ENCODE peak calls at places on chromosomes 16 and 17, in four cellular contexts. E is H9, D is K562, X is IMR-90. J is an unnamed sample.

GRCh38 chr17:68085751-68086445 is 50.4 kb downstream of the KPNA2 start:
- DNase-seq in X (no peak), D (no peak), E (no peak), J (no peak)

GRCh38 chr17:76845524-76845923 is 22.7 kb upstream of the MGAT5B start:
- DNase-seq in D (peak; percentile 68), X (peak; percentile 7), E (no peak), J (no peak)

GRCh38 chr17:47280072-47280811 is 26.6 kb downstream of the ITGB3 start:
- DNase-seq in E (no peak), X (peak; percentile 48), D (no peak), J (peak; percentile 62)

GRCh38 chr17:76369804-76370203 is 14.6 kb upstream of the SPHK1 start:
- DNase-seq in X (no peak), E (no peak), D (no peak), J (no peak)

GRCh38 chr16:21647562-21648164 is 4.7 kb downstream of the IGSF6 start:
- DNase-seq in D (no peak), E (no peak), X (no peak), J (no peak)

GRCh38 chr17:2366747-2367494 is 29.6 kb downstream of the SGSM2 start:
- DNase-seq in X (no peak), D (peak; percentile 27), E (peak; percentile 85), J (peak; percentile 92)

GRCh38 chr17:2176484-2177175 is 121.7 kb downstream of the HIC1 start:
- DNase-seq in E (no peak), D (no peak), X (no peak), J (no peak)

GRCh38 chr17:62791235-62792121 is 16.6 kb downstream of the MARCHF10 start:
- DNase-seq in D (no peak), X (peak; percentile 95), E (no peak), J (peak; percentile 28)

GRCh38 chr17:27443491-27443890 is 12.8 kb upstream of the KSR1 start:
- DNase-seq in X (no peak), D (no peak), E (no peak), J (no peak)

GRCh38 chr17:3385869-3386816 is at the start of gene OR3A2:
- DNase-seq in X (no peak), E (peak; percentile 56), D (no peak), J (peak; percentile 78)

GRCh38 chr17:7912927-7913524 is 3.1 kb downstream of the RNF227 start:
- DNase-seq in E (peak; percentile 53), X (peak; percentile 80), D (peak; percentile 48), J (peak; percentile 74)

GRCh38 chr16:57639172-57639571 is 10.7 kb downstream of the ADGRG1 start:
- DNase-seq in E (peak; percentile 78), X (no peak), D (peak; percentile 47), J (peak; percentile 85)

GRCh38 chr17:266701-267656 is 85.5 kb upstream of the DOC2B start:
- DNase-seq in X (no peak), D (no peak), E (no peak), J (peak; percentile 51)

GRCh38 chr17:1882836-1883235 is 53.0 kb downstream of the RPA1 start:
- DNase-seq in X (peak; percentile 24), D (peak; percentile 18), E (peak; percentile 57), J (peak; percentile 82)

GRCh38 chr17:49548506-49549310 is 27.0 kb upstream of the NXPH3 start:
- DNase-seq in D (peak; percentile 60), X (peak; percentile 30), E (peak; percentile 91), J (peak; percentile 96)

DNA sequence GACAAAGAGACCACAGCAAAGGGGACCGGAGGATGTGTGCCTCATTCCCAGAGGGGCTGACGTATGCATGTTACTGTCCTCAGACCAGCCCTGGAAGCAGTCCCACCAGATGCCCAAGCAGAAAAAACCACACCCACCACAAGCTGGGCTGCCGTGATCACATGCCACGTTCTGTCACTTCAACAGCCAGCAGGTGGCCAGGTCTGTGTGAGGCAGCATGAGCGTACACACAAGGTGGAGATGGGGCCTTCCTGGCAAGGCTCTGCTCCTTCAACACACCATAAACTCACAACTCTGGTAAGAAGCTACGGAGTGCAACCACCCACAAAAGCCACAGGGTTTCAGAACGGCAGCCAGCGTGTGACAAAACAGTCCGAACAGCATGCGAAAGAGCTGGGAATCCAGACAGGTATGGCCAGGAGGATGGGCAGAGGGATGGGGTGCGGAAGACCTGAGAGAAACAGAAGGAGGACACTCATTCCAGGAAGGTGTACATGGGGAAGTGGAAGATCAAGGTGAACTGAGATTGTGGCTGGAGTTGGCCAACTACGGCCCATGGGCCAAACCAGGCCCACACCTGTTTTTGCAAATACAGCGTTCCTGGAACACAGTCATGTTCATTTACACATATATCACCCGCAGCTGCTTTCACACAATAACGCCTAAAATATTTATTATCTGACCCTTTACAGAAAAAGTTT is 27.9 kb downstream of the MBTPS1 start:
- DNase-seq in X (no peak), D (no peak), E (no peak), J (no peak)
- TF ChIP-seq CTCF in X (no peak), D (no peak), E (no peak), J (peak; percentile 27)

GRCh38 chr16:67183-67791 is 5.1 kb downstream of the RHBDF1 start:
- DNase-seq in E (no peak), X (no peak), D (no peak), J (no peak)

GRCh38 chr16:66309-67182 is 5.9 kb downstream of the RHBDF1 start:
- DNase-seq in D (no peak), X (no peak), E (no peak), J (no peak)

GRCh38 chr16:63998-64913 is 8.2 kb downstream of the RHBDF1 start:
- DNase-seq in X (no peak), E (no peak), D (no peak), J (no peak)

GRCh38 chr16:64914-65255 is 7.5 kb downstream of the RHBDF1 start:
- DNase-seq in D (no peak), E (no peak), X (no peak), J (no peak)

GRCh38 chr16:65745-66144 is 6.7 kb downstream of the RHBDF1 start:
- DNase-seq in X (peak; percentile 59), D (peak; percentile 77), E (peak; percentile 87), J (peak; percentile 97)
- H3K4me1 ChIP-seq in X (peaks cover 38% of the 10 kb centered on the region), D (peaks cover 53% of the 10 kb centered on the region), E (no peaks in the 10 kb centered on the region), J (peaks cover 6% of the 10 kb centered on the region)

DNA sequence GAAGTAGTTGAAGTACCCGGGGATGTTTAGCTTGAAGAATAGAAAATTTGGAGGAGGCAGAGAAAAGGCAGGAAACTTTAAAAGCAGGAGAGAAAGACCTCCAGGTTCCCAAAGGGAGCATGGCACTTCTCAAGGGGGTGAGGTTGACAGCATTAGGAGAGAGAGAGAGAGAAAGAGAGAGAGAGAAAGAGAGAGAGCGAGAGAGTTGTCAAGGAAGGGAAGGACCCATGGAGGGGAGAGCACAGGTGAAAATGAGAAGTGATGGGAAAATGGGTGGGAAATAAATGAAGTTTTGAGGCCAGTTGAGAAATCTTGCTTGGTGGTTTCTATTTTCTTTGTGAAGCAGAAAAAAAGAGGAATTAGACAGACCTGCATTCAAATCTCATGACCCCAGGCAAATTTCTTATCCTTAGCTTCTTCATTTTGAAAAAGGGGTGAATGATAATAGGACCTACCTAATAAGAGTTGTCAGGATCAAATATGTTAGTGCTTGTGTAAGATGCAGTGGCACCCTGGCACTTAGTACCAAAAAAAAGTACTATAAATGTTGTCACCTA is 24.0 kb downstream of the PRKCB start:
- DNase-seq in X (no peak), E (no peak), D (no peak), J (no peak)
- H3K9ac ChIP-seq in X (no peak overlapping the region), E (no peak overlapping the region), D (no peak overlapping the region), J (no peak overlapping the region)

DNA sequence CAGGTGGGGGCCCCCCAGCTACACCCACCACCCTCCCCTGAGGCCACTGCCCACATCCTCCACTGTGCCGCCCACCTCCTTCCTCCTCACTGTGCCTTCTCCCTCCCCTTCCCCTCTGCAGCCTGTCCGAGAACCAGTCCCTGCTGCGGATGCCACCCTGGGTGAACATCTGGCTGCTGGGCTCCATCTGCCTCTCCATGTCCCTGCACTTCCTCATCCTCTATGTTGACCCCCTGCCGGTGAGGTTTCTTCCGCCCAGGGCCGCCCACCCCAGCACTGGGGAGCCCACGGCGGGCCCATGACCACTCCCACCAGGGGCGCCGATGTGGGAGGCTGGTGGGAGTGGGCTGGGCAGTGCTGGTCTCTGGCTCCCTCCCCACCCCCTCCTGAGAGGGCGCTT is 22.1 kb downstream of the RABEP2 start:
- DNase-seq in E (no peak), D (no peak), X (no peak), J (no peak)
- TF ChIP-seq CTCF in E (no peak), D (no peak), X (no peak), J (no peak)

GRCh38 chr16:89619880-89620279 is 6.4 kb downstream of the DPEP1 start:
- DNase-seq in E (no peak), D (no peak), X (no peak), J (no peak)
- H3K4me1 ChIP-seq in E (no peaks in the 10 kb centered on the region), D (peaks cover 51% of the 10 kb centered on the region), X (peaks cover 2% of the 10 kb centered on the region), J (no peaks in the 10 kb centered on the region)

J was measured in endodermal cell.